ENCODE peak calls at places on chromosomes 3 and 15, in seven cellular contexts. N is lower leg skin, E is HepG2, J is IMR-90, S is tibial nerve, W is heart left ventricle, Z is vagina. Q is an unnamed sample.

GRCh38 chr15:57560976-57561711 is 30.6 kb upstream of the MYZAP start:
- DNase-seq in N (peak), E (peak), J (peak), S (no peak), W (peak), Z (no peak), Q (peak)

GRCh38 chr15:70196314-70197291 is 98.9 kb upstream of the TLE3 start:
- DNase-seq in N (peak), E (peak), J (peak), S (peak), W (no peak), Z (peak), Q (peak)

GRCh38 chr3:114216186-114216970 is 21.0 kb downstream of the ZNF80 start:
- DNase-seq in N (no peak), E (no peak), J (peak), S (no peak), W (no peak), Z (no peak), Q (no peak)

GRCh38 chr15:74884428-74885223 is 5.2 kb upstream of the MPI start:
- DNase-seq in N (no peak), E (no peak), J (peak), S (no peak), W (no peak), Z (no peak), Q (no peak)

GRCh38 chr15:52527898-52528464 is 699 bp downstream of the MYO5A start:
- DNase-seq in N (peak), E (no peak), J (peak), S (no peak), W (no peak), Z (no peak), Q (no peak)

GRCh38 chr3:177193706-177194268 is 3.5 kb downstream of the TBL1XR1 start:
- DNase-seq in N (no peak), E (no peak), J (no peak), S (no peak), W (no peak), Z (no peak), Q (no peak)

GRCh38 chr15:59968314-59968713 is 35.8 kb upstream of the FOXB1 start:
- DNase-seq in N (no peak), E (no peak), J (no peak), S (no peak), W (no peak), Z (no peak), Q (no peak)

GRCh38 chr3:11565072-11565471 is 78.6 kb downstream of the VGLL4 start:
- DNase-seq in N (no peak), E (no peak), J (no peak), S (no peak), W (peak), Z (peak), Q (no peak)

GRCh38 chr15:26773917-26774316 is 1.1 kb upstream of the GABRB3 start:
- DNase-seq in N (no peak), E (no peak), J (no peak), S (no peak), W (no peak), Z (no peak), Q (no peak)

GRCh38 chr3:140198242-140198641 is 263.3 kb downstream of the CLSTN2 start:
- DNase-seq in N (no peak), E (no peak), J (no peak), S (no peak), W (no peak), Z (no peak), Q (no peak)

GRCh38 chr3:47846186-47846879 is 43.4 kb downstream of the DHX30 start:
- DNase-seq in N (no peak), E (no peak), J (no peak), S (no peak), W (peak), Z (no peak), Q (no peak)

GRCh38 chr3:190120161-190121060 is at the start of gene P3H2:
- DNase-seq in N (peak), E (peak), J (peak), S (peak), W (peak), Z (no peak), Q (no peak)

GRCh38 chr3:39154323-39155021 is 1.1 kb upstream of the CSRNP1 start:
- DNase-seq in N (peak), E (peak), J (no peak), S (no peak), W (no peak), Z (no peak), Q (peak)

GRCh38 chr15:50883903-50884302 is 24.6 kb upstream of the AP4E1 start:
- DNase-seq in N (no peak), E (no peak), J (peak), S (no peak), W (no peak), Z (no peak), Q (peak)

GRCh38 chr15:98321916-98322315 is 326.4 kb upstream of the IGF1R start:
- DNase-seq in N (no peak), E (no peak), J (no peak), S (no peak), W (no peak), Z (no peak), Q (peak)

GRCh38 chr3:119944091-119944490 is 150.2 kb downstream of the GSK3B start:
- DNase-seq in N (no peak), E (no peak), J (no peak), S (no peak), W (no peak), Z (no peak), Q (no peak)

GRCh38 chr15:68447209-68447608 is 15.2 kb upstream of the ITGA11 start:
- DNase-seq in N (peak), E (no peak), J (no peak), S (no peak), W (no peak), Z (peak), Q (no peak)

GRCh38 chr3:136544532-136544931 is 207.6 kb downstream of the STAG1 start:
- DNase-seq in N (no peak), E (no peak), J (peak), S (no peak), W (no peak), Z (no peak), Q (no peak)

GRCh38 chr15:52483712-52484111 is 45.0 kb downstream of the MYO5A start:
- DNase-seq in N (no peak), E (no peak), J (peak), S (no peak), W (no peak), Z (no peak), Q (peak)

GRCh38 chr15:70954176-70954575 is 61.5 kb downstream of the LRRC49 start:
- DNase-seq in N (no peak), E (no peak), J (no peak), S (no peak), W (no peak), Z (no peak), Q (no peak)

GRCh38 chr3:48187579-48188265 is 495 bp downstream of the CDC25A start:
- DNase-seq in N (peak), E (no peak), J (no peak), S (peak), W (peak), Z (no peak), Q (no peak)

GRCh38 chr3:65776494-65776893 is 262.2 kb downstream of the MAGI1 start:
- DNase-seq in N (no peak), E (no peak), J (peak), S (no peak), W (no peak), Z (no peak), Q (no peak)

GRCh38 chr3:174051191-174051590 is 653.6 kb downstream of the NLGN1 start:
- DNase-seq in N (no peak), E (no peak), J (no peak), S (no peak), W (no peak), Z (no peak), Q (no peak)

GRCh38 chr3:126107203-126107939 is 23.4 kb upstream of the SLC41A3 start:
- DNase-seq in N (peak), E (no peak), J (no peak), S (no peak), W (peak), Z (peak), Q (no peak)

GRCh38 chr3:99896482-99896881 is 78.8 kb downstream of the CMSS1 start:
- DNase-seq in N (no peak), E (no peak), J (no peak), S (no peak), W (no peak), Z (no peak), Q (no peak)

GRCh38 chr3:177358968-177359600 is 161.8 kb upstream of the TBL1XR1 start:
- DNase-seq in N (peak), E (no peak), J (no peak), S (no peak), W (peak), Z (no peak), Q (peak)

GRCh38 chr3:168096210-168096795 is 579 bp upstream of the GOLIM4 start:
- DNase-seq in N (peak), E (peak), J (peak), S (no peak), W (peak), Z (no peak), Q (peak)

GRCh38 chr3:102165367-102165766 is 269.4 kb upstream of the ZPLD1 start:
- DNase-seq in N (no peak), E (no peak), J (peak), S (no peak), W (no peak), Z (no peak), Q (no peak)

GRCh38 chr3:125651246-125651645 is 55.9 kb upstream of the OSBPL11 start:
- DNase-seq in N (no peak), E (no peak), J (peak), S (no peak), W (no peak), Z (no peak), Q (no peak)

GRCh38 chr3:193982258-193982659 is 153.7 kb upstream of the HES1 start:
- DNase-seq in N (peak), E (no peak), J (no peak), S (peak), W (peak), Z (no peak), Q (no peak)

GRCh38 chr3:22934973-22935372 is 268.2 kb upstream of the UBE2E2 start:
- DNase-seq in N (no peak), E (no peak), J (no peak), S (no peak), W (no peak), Z (no peak), Q (no peak)

GRCh38 chr3:187770224-187770623 is 25.0 kb upstream of the BCL6 start:
- DNase-seq in N (no peak), E (no peak), J (no peak), S (no peak), W (no peak), Z (no peak), Q (no peak)

GRCh38 chr15:79067969-79068368 is 22.6 kb downstream of the RASGRF1 start:
- DNase-seq in N (no peak), E (no peak), J (no peak), S (no peak), W (no peak), Z (no peak), Q (no peak)

GRCh38 chr3:170038434-170039110 is 777 bp downstream of the GPR160 start:
- DNase-seq in N (no peak), E (no peak), J (no peak), S (no peak), W (no peak), Z (no peak), Q (peak)

GRCh38 chr3:136109499-136109898 is 86.6 kb downstream of the MSL2 start:
- DNase-seq in N (no peak), E (no peak), J (no peak), S (no peak), W (no peak), Z (no peak), Q (no peak)

GRCh38 chr3:30256474-30256873 is 349.9 kb upstream of the TGFBR2 start:
- DNase-seq in N (no peak), E (peak), J (peak), S (no peak), W (no peak), Z (no peak), Q (no peak)

DNA sequence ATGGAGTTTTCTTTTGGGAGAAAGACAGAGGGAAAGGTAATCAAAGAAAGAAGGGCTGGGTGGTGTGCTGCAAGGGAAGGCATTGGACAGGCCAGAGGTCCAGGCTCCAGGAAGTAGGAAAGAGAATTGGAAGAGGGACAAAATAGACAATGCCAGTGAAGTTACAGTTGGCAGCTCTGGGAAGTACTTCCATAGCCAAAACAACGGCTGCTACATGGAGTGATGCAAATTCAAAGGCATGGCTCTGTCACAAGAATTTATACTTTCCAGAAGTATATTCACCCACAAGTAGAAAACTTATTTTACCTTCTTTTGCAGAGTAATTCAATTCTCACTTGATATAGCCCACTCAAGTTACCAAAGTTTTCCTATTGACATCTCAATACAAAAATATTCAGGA is 191.5 kb downstream of the TNIK start:
- DNase-seq in N (no peak), E (no peak), J (no peak), S (no peak), W (no peak), Z (no peak), Q (no peak)
- H3K4me3 ChIP-seq in N (no peak), E (no peak), J (no peak), S (no peak), W (no peak), Z (no peak), Q (no peak)

DNA sequence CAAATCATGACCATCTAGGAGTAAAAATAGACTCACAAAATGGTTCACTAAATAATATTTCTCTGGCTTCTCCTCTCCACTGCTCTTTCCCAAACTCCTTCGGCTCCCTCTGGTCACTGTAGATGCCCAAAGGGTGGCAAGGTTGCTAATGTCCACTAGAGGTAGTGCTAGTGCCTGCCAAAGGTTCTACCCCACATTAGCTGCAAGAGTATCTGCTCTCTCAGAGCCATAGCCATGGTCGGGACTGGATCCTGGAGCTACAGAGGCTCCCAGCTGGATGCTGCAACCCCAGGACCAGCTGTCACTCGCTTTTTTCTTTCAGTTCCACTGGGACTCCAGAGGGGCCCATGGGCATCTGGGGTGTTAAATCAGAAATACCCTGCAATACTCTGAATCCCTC is 8.5 kb downstream of the HTR3D start:
- DNase-seq in N (no peak), E (peak), J (peak), S (no peak), W (no peak), Z (no peak), Q (peak)
- TF ChIP-seq CTCF in N (no peak), E (peak), J (peak), S (no peak), W (peak), Z (no peak), Q (peak)

GRCh38 chr15:31745841-31746240 is 284.5 kb upstream of the CHRNA7 start:
- DNase-seq in N (no peak), E (no peak), J (no peak), S (no peak), W (no peak), Z (no peak), Q (no peak)

GRCh38 chr15:31740203-31740602 is 290.1 kb upstream of the CHRNA7 start:
- DNase-seq in N (no peak), E (no peak), J (no peak), S (no peak), W (no peak), Z (no peak), Q (no peak)
- TF ChIP-seq POLR2A in N (no peak), E (no peak), J (no peak), S (no peak), W (no peak), Z (no peak), Q (no peak)

GRCh38 chr3:184381261-184382224 is 1.7 kb downstream of the CHRD start:
- DNase-seq in N (no peak), E (no peak), J (no peak), S (peak), W (peak), Z (no peak), Q (peak)
- H3K4me3 ChIP-seq in N (no peak), E (no peak), J (no peak), S (peak), W (peak), Z (peak), Q (no peak)

DNA sequence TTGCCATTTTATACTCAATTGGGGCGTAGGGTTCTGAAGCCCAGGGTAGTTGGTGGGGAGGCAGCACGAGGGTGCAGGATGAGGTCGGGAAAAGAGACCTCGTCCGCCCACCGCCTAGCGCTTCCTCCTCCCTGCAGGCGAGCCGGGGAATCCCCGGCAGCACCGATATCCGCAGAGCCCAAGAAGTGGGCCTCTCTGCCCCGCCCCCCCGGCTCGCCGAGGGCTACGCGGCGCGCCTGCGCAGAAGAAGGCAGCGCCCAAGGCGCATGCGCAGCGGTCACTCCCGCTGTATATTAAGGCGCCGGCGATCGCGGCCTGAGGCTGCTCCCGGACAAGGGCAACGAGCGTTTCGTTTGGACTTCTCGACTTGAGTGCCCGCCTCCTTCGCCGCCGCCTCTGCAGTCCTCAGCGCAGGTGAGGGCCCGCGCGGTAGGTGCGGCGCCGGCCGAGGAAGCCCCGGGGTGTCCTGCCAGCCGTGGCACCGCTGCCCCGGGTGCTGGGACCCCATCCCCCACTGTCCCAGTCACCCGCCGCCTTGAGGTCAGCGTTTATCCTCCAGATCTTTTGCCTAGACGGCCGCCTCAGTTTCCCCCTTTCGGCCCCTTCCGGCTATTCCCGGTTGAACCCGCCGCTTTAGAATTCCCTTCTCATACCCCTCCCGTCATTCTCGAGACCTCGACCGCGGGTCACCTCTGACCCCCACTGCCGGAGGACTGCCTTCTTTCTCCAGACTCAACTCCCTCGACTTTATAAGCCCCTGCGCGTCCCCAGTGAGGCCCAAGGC is at the start of gene ALAS1:
- DNase-seq in N (peak), E (peak), J (peak), S (peak), W (peak), Z (no peak), Q (peak)
- TF ChIP-seq CTCF in N (no peak), E (no peak), J (no peak), S (peak), W (peak), Z (no peak), Q (no peak)

GRCh38 chr3:192915306-192915705 is 2.4 kb downstream of the MB21D2 start:
- DNase-seq in N (no peak), E (peak), J (peak), S (no peak), W (no peak), Z (no peak), Q (peak)

GRCh38 chr3:192915724-192916123 is 1.9 kb downstream of the MB21D2 start:
- DNase-seq in N (no peak), E (no peak), J (peak), S (no peak), W (no peak), Z (no peak), Q (no peak)

GRCh38 chr3:192917508-192918274 is at the start of gene MB21D2:
- DNase-seq in N (peak), E (peak), J (peak), S (peak), W (peak), Z (peak), Q (peak)

GRCh38 chr3:192917258-192917507 is 473 bp downstream of the MB21D2 start:
- DNase-seq in N (peak), E (no peak), J (no peak), S (no peak), W (no peak), Z (no peak), Q (no peak)

GRCh38 chr3:192916455-192917257 is 1.0 kb downstream of the MB21D2 start:
- DNase-seq in N (peak), E (peak), J (peak), S (peak), W (peak), Z (no peak), Q (peak)
- TF ChIP-seq POLR2A in N (no peak), E (no peak), J (no peak), S (no peak), W (no peak), Z (no peak), Q (no peak)

GRCh38 chr3:127546970-127547733 is 43.4 kb downstream of the TPRA1 start:
- DNase-seq in N (no peak), E (no peak), J (no peak), S (no peak), W (peak), Z (no peak), Q (no peak)
- H3K4me3 ChIP-seq in N (no peak), E (no peak), J (peak), S (peak), W (peak), Z (peak), Q (no peak)

DNA sequence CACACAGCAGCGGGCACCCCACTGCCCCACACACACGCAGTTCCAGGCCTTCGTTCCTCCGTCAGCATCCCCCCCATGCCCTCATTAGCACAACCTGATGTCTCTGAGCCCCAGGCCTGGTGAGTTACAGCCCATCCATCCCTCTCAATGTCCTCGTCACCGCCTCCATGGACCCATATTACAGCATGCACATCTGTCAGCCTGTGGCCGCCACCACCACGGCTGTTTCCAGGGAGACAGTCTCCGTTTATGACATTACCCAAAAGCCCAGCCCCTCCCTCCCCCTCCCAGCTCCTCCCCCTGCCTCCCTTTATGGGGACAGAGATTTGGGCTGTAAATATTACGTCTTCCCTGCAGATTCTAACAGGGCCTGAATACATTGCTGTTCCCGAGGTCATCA is 143.1 kb upstream of the LINGO1 start:
- DNase-seq in N (no peak), E (no peak), J (no peak), S (no peak), W (no peak), Z (no peak), Q (no peak)
- TF ChIP-seq CTCF in N (no peak), E (no peak), J (no peak), S (no peak), W (no peak), Z (no peak), Q (no peak)

Q was measured in NB4.